ENCODE peak calls at places on chromosomes 13 and 19, in seven cellular contexts. L is neural progenitor cell; U is GM10248; J is activated gamma-delta T cell treated with anti-CD3 and anti-CD28 coated beads, Interleukin-2, amount 50 U/mL, for 16 hours; K is NCI-H1092; M is lower lobe of right lung; N is NCI-H2171. Q is an unnamed sample.

GRCh38 chr13:99196466-99197256 is 4.0 kb upstream of the UBAC2 start:
- DNase-seq in U (no peak), J (no peak), L (no peak), K (no peak), N (no peak), M (no peak), Q (no peak)

GRCh38 chr13:100128373-100128772 is 39.5 kb downstream of the PCCA start:
- DNase-seq in U (no peak), K (no peak), N (no peak), J (no peak), L (no peak), M (no peak), Q (no peak)

GRCh38 chr13:114166381-114167131 is 12.5 kb upstream of the CFAP97D2 start:
- DNase-seq in U (no peak), J (no peak), M (no peak), K (peak), L (no peak), N (no peak), Q (no peak)

GRCh38 chr19:4570916-4571304 is 11.4 kb upstream of the SEMA6B start:
- DNase-seq in L (no peak), K (no peak), N (no peak), J (no peak), M (no peak), U (no peak), Q (no peak)

GRCh38 chr19:1189419-1189818 is 15.4 kb upstream of the SBNO2 start:
- DNase-seq in U (no peak), K (no peak), M (no peak), N (no peak), J (peak), L (peak), Q (no peak)

GRCh38 chr19:2478756-2479555 is 3.0 kb downstream of the GADD45B start:
- DNase-seq in J (peak), M (peak), K (no peak), L (peak), U (peak), N (no peak), Q (no peak)

GRCh38 chr13:48950507-48950886 is 25.2 kb upstream of the FNDC3A start:
- DNase-seq in M (no peak), L (no peak), N (no peak), U (no peak), K (no peak), J (no peak), Q (no peak)

GRCh38 chr19:989381-990081 is 5.4 kb downstream of the WDR18 start:
- DNase-seq in N (no peak), U (no peak), K (no peak), L (no peak), M (no peak), J (no peak), Q (no peak)

GRCh38 chr19:17673937-17674799 is 14.0 kb downstream of the UNC13A start:
- DNase-seq in L (no peak), U (no peak), N (no peak), J (no peak), K (no peak), M (no peak), Q (no peak)

GRCh38 chr13:26508885-26509284 is 48.6 kb upstream of the WASF3 start:
- DNase-seq in L (no peak), J (no peak), U (no peak), K (no peak), N (no peak), M (no peak), Q (no peak)

GRCh38 chr13:106373989-106374572 is 161.4 kb downstream of the EFNB2 start:
- DNase-seq in L (no peak), J (no peak), N (no peak), M (no peak), U (peak), K (no peak), Q (no peak)

GRCh38 chr13:99496322-99497142 is 4.7 kb upstream of the TM9SF2 start:
- DNase-seq in J (peak), U (no peak), K (no peak), L (no peak), N (no peak), M (peak), Q (no peak)